ENCODE peak calls at places on chromosomes 1 and 21, in four cellular contexts. Y is esophagus muscularis mucosa, N is HCT116, C is stomach. Q is an unnamed sample.

GRCh38 chr1:213779228-213779627 is 208.5 kb upstream of the PROX1 start:
- DNase-seq in Y (no peak), N (peak), C (no peak), Q (no peak)

GRCh38 chr1:2950926-2951305 is 70.4 kb upstream of the ACTRT2 start:
- DNase-seq in Y (no peak), N (no peak), C (no peak), Q (no peak)

GRCh38 chr1:3455630-3456448 is 1.4 kb downstream of the ARHGEF16 start:
- DNase-seq in Y (no peak), N (no peak), C (no peak), Q (no peak)

GRCh38 chr1:185050823-185051451 is 5.6 kb downstream of the RNF2 start:
- DNase-seq in Y (no peak), N (no peak), C (no peak), Q (no peak)

GRCh38 chr1:228029281-228029680 is 22.5 kb downstream of the WNT3A start:
- DNase-seq in Y (no peak), N (no peak), C (no peak), Q (no peak)

GRCh38 chr1:85576642-85577420 is 3.7 kb upstream of the CCN1 start:
- DNase-seq in Y (peak), N (peak), C (peak), Q (peak)

GRCh38 chr1:24353292-24353891 is 34.2 kb downstream of the GRHL3 start:
- DNase-seq in Y (no peak), N (no peak), C (no peak), Q (no peak)

GRCh38 chr1:43549921-43550597 is 19.4 kb downstream of the PTPRF start:
- DNase-seq in Y (no peak), N (peak), C (peak), Q (peak)

GRCh38 chr1:3401585-3402257 is 52.7 kb upstream of the ARHGEF16 start:
- DNase-seq in Y (no peak), N (no peak), C (no peak), Q (no peak)

GRCh38 chr1:62725255-62725654 is 37.1 kb upstream of the DOCK7 start:
- DNase-seq in Y (no peak), N (no peak), C (no peak), Q (no peak)

GRCh38 chr1:62724430-62724829 is 36.2 kb upstream of the DOCK7 start:
- DNase-seq in Y (no peak), N (no peak), C (no peak), Q (no peak)

GRCh38 chr1:62720946-62721554 is 32.9 kb upstream of the DOCK7 start:
- DNase-seq in Y (no peak), N (no peak), C (no peak), Q (peak)

GRCh38 chr1:62723841-62724240 is 35.7 kb upstream of the DOCK7 start:
- DNase-seq in Y (no peak), N (no peak), C (no peak), Q (no peak)

DNA sequence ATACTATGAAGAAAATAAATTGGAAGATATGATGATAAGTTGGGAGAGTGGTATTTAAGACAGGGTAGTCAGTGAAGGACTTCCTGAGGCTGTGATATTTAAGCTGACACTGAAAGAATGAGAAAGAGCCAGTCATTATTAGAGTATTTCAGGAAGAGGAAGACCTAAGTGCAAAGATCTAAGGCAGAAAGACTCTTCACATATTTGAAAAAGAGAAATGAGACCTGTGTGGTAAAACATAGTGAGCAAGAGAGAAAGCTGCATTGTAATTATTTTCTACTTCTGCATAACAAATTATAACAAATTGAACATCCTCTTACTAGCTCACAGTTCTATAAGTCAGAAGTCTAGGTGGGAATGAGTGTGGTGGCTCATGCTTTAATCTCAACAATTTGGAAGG is 34.6 kb upstream of the DOCK7 start:
- DNase-seq in Y (no peak), N (no peak), C (no peak), Q (no peak)
- TF ChIP-seq POLR2AphosphoS5 in Y (no peak), N (no peak), C (no peak), Q (no peak)

DNA sequence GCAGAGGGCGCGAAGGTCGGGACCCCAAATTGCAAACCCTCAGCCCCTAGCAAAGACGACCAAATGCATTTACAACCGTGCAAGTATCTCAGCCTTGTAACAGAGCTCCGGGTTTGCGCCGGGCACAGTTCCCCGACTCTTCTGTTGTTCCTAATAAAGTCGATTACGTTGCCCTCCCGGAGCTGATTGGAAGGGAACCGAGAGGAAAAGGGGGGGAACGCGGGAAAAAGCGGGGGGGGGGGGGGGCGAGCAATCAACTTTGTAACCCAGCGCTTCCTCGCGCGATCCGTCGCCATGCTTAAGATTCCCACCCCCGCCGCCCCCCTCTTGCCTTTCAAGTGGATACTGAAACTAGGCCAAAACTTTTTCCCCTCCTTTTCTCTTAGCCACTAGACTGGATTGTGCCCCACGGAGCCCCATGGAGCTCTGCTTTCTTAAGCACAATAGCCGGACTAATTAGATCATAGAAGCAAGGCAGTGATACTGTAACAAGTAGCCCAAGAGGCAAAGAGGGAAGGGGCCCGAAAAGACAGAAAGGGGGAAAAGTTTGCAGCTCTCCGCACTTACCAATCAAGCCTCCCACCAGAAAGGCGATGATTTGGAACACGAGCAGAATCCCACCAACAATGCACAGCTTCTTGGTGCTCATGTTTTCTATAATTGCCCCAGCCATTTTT is 558 bp downstream of the WLS start:
- DNase-seq in Y (peak), N (no peak), C (peak), Q (peak)
- H3K27ac ChIP-seq in Y (peak), N (peak), C (peak), Q (peak)

GRCh38 chr1:7687411-7687810 is 83.7 kb upstream of the VAMP3 start:
- DNase-seq in Y (no peak), N (no peak), C (no peak), Q (no peak)

GRCh38 chr1:7686301-7686850 is 84.7 kb upstream of the VAMP3 start:
- DNase-seq in Y (no peak), N (no peak), C (no peak), Q (no peak)

GRCh38 chr1:7690496-7691182 is 80.5 kb upstream of the VAMP3 start:
- DNase-seq in Y (no peak), N (no peak), C (no peak), Q (no peak)

GRCh38 chr1:7690076-7690475 is 81.0 kb upstream of the VAMP3 start:
- DNase-seq in Y (no peak), N (no peak), C (no peak), Q (no peak)

DNA sequence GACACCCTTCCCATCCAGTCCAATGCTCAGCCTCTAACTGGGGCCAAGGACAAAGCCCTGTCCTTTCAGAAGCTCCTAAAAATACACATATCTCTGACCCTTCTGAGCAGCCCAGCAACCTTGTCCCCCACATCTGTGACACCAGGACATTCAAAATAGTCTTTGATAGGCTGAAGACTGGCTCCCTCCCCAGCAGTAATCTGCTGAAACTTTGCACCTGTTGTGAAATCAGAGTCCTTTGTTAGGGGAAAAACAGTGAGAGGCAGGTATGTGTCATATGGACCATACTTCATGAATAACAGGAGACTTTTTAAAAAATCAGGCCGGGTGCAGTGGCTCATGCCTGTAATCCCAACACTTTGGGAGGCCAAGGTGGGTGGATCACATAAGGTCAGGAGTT is 82.4 kb upstream of the VAMP3 start:
- DNase-seq in Y (no peak), N (no peak), C (no peak), Q (no peak)
- TF ChIP-seq POLR2AphosphoS5 in Y (no peak), N (no peak), C (no peak), Q (no peak)

GRCh38 chr1:19391596-19391981 is 79.5 kb downstream of the SLC66A1 start:
- DNase-seq in Y (no peak), N (no peak), C (no peak), Q (no peak)
- H3K27ac ChIP-seq in Y (peak), N (no peak), C (peak), Q (peak)

DNA sequence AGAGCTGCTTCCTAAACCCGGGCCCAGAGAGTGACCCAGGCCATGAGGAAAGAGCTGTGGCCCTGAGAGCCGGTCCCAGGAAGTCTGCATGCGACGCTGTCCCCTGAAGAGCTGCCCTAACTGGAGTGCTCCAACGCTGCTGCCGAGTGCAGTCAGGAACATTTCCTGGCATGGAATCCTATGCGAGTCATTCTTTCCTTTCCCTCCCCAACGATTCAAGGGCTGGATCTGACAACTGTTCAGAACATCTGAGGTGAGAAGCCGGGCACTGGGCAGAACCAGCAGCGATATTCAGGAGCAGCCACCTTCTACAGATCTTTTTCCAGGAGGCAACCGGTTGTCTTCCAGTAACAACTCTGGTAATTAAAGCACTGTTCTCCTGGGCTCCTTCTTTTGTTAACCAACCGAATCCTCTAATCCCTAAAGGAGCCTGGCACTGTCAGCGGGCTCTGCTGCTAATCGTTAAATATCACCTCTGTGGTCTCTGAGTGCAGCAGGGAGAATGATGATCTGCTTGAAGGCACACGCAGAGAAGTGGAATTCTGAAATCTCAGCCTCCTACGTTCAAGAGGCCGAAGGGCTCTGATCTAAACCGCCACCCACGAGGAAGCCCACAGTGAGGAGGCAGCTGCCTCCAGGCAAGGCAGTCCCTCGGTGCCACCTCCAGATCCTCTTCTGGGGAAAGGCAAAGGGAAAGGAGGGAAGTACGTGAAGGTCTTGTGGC is 55.8 kb downstream of the SLC45A1 start:
- DNase-seq in Y (peak), N (peak), C (peak), Q (peak)
- TF ChIP-seq POLR2AphosphoS5 in Y (peak), N (no peak), C (peak), Q (peak)

DNA sequence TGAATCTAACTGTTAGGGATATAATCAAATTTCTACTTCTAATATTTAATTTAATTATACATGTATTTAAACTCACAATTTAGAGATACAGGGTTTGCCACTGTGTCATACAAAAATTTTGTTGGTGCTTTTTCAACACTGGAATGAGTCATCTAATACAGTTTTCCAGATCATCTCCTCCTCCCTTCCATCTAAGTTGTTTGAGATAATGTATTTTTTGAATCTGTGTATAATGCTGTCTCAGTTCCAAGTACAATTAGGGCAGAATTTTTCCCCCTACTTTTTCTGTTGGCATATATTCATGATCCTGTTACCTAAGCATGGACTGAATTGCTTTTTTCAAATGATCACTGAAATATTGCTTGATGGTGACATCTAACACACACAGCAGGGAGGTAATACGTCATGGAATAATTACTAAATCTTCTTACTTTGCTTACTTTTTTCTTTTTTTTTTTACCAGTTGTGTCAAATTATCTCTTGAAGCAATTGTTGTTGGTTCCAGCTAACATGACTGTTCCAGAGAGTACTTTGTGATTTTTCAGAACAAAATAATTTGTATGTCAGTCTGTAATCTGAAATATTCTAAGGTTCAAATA is 146.0 kb downstream of the MAGI3 start:
- DNase-seq in Y (no peak), N (no peak), C (no peak), Q (no peak)
- H3K27ac ChIP-seq in Y (no peak), N (no peak), C (no peak), Q (no peak)

GRCh38 chr1:59434336-59434735 is 137.4 kb downstream of the FGGY start:
- DNase-seq in Y (peak), N (no peak), C (no peak), Q (no peak)

GRCh38 chr1:59433440-59433813 is 136.5 kb downstream of the FGGY start:
- DNase-seq in Y (peak), N (no peak), C (no peak), Q (no peak)

GRCh38 chr1:59429651-59430050 is 132.8 kb downstream of the FGGY start:
- DNase-seq in Y (peak), N (no peak), C (no peak), Q (no peak)

GRCh38 chr1:59431566-59432294 is 134.8 kb downstream of the FGGY start:
- DNase-seq in Y (peak), N (no peak), C (no peak), Q (no peak)

GRCh38 chr1:59432531-59433439 is 135.9 kb downstream of the FGGY start:
- DNase-seq in Y (peak), N (no peak), C (no peak), Q (no peak)
- TF ChIP-seq POLR2AphosphoS5 in Y (no peak), N (no peak), C (no peak), Q (no peak)

DNA sequence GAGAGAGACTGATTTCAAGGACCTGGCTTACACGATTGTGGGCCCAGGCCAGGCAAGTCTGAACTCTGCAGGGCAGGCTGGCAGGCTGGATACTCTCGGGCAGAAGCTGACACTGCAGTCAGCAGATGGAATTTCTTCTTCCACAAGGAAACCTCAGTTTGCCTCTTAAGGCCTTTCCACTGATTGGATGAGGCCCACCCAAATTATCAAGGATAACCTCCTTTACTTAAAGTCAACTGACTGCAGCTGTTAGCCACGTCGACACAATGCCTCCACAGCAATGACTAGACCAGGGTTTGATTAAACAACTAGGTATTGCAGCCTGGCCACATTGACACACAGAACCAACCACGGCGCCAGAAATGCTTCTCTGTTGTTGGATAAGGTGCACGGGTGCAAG is 130.5 kb downstream of the PSMG1 start:
- DNase-seq in Y (no peak), N (no peak), C (no peak), Q (no peak)
- H3K27ac ChIP-seq in Y (no peak), N (no peak), C (no peak), Q (no peak)

GRCh38 chr1:218403300-218403699 is 58.2 kb downstream of the TGFB2 start:
- DNase-seq in Y (no peak), N (no peak), C (no peak), Q (no peak)
- TF ChIP-seq POLR2AphosphoS5 in Y (no peak), N (no peak), C (no peak), Q (no peak)

Q was measured in prostate gland.